ENCODE peak calls at places on chromosomes 13 and 19, in four cellular contexts. One of them, this sample, is unnamed.

GRCh38 chr19:2289714-2290435 is 7.9 kb upstream of the PEAK3 start:
- DNase-seq in midbrain: peak; percentile 28
- DNase-seq in GM12891: peak; percentile 86
- DNase-seq in EL: no peak
- DNase-seq in this sample: no peak

GRCh38 chr13:36038785-36039415 is 92.3 kb downstream of the DCLK1 start:
- DNase-seq in midbrain: no peak
- DNase-seq in EL: no peak
- DNase-seq in GM12891: no peak
- DNase-seq in this sample: no peak

GRCh38 chr19:11659612-11660011 is 62.3 kb downstream of the ZNF627 start:
- DNase-seq in GM12891: no peak
- DNase-seq in midbrain: peak; percentile 0
- DNase-seq in EL: peak; percentile 9
- DNase-seq in this sample: no peak

GRCh38 chr19:40274585-40275544 is 10.3 kb downstream of the AKT2 start:
- DNase-seq in GM12891: peak; percentile 69
- DNase-seq in EL: no peak
- DNase-seq in midbrain: no peak
- DNase-seq in this sample: no peak

GRCh38 chr13:38657191-38657590 is 29.7 kb upstream of the FREM2 start:
- DNase-seq in EL: peak; percentile 12
- DNase-seq in midbrain: no peak
- DNase-seq in GM12891: no peak
- DNase-seq in this sample: no peak

GRCh38 chr13:29439601-29440381 is 155.7 kb downstream of the SLC7A1 start:
- DNase-seq in EL: no peak
- DNase-seq in GM12891: no peak
- DNase-seq in midbrain: no peak
- DNase-seq in this sample: no peak

GRCh38 chr13:38372818-38373217 is 23.2 kb downstream of the UFM1 start:
- DNase-seq in GM12891: no peak
- DNase-seq in midbrain: no peak
- DNase-seq in EL: no peak
- DNase-seq in this sample: no peak

GRCh38 chr13:65499251-65499650 is 1730.9 kb downstream of the PCDH9 start:
- DNase-seq in EL: no peak
- DNase-seq in midbrain: no peak
- DNase-seq in GM12891: no peak
- DNase-seq in this sample: no peak

GRCh38 chr13:33140161-33140560 is 123.9 kb downstream of the KL start:
- DNase-seq in midbrain: no peak
- DNase-seq in GM12891: no peak
- DNase-seq in EL: no peak
- DNase-seq in this sample: no peak

GRCh38 chr19:51064534-51065220 is at the start of gene KLK13:
- DNase-seq in midbrain: no peak
- DNase-seq in EL: no peak
- DNase-seq in GM12891: no peak
- DNase-seq in this sample: no peak

GRCh38 chr13:48749699-48750473 is 96.2 kb downstream of the CYSLTR2 start:
- DNase-seq in GM12891: no peak
- DNase-seq in midbrain: peak; percentile 52
- DNase-seq in EL: peak; percentile 99
- DNase-seq in this sample: no peak

GRCh38 chr13:101917475-101917810 is 465.0 kb downstream of the ITGBL1 start:
- DNase-seq in GM12891: no peak
- DNase-seq in midbrain: no peak
- DNase-seq in EL: no peak
- DNase-seq in this sample: no peak

GRCh38 chr13:41746259-41746658 is 214.7 kb downstream of the VWA8 start:
- DNase-seq in GM12891: no peak
- DNase-seq in midbrain: no peak
- DNase-seq in EL: peak; percentile 78
- DNase-seq in this sample: no peak

GRCh38 chr13:51275101-51275500 is 52.9 kb downstream of the FAM124A start:
- DNase-seq in midbrain: no peak
- DNase-seq in EL: no peak
- DNase-seq in GM12891: no peak
- DNase-seq in this sample: no peak

GRCh38 chr19:40363128-40363527 is 14.6 kb downstream of the PLD3 start:
- DNase-seq in EL: no peak
- DNase-seq in GM12891: no peak
- DNase-seq in midbrain: no peak
- DNase-seq in this sample: no peak

GRCh38 chr13:96779691-96780090 is 214.6 kb downstream of the OXGR1 start:
- DNase-seq in EL: no peak
- DNase-seq in GM12891: no peak
- DNase-seq in midbrain: no peak
- DNase-seq in this sample: no peak

GRCh38 chr13:41017744-41018582 is 1.2 kb downstream of the ELF1 start:
- DNase-seq in GM12891: no peak
- DNase-seq in EL: no peak
- DNase-seq in midbrain: peak; percentile 49
- DNase-seq in this sample: no peak

GRCh38 chr19:51690359-51691121 is 2.6 kb upstream of the SPACA6 start:
- DNase-seq in EL: peak; percentile 75
- DNase-seq in GM12891: peak; percentile 66
- DNase-seq in midbrain: peak; percentile 81
- DNase-seq in this sample: peak; percentile 73

GRCh38 chr19:6536138-6536671 is 5.4 kb downstream of the TNFSF9 start:
- DNase-seq in GM12891: peak; percentile 88
- DNase-seq in EL: peak; percentile 47
- DNase-seq in midbrain: peak; percentile 25
- DNase-seq in this sample: peak; percentile 71

GRCh38 chr13:112213467-112214245 is 146.7 kb downstream of the SOX1 start:
- DNase-seq in GM12891: no peak
- DNase-seq in midbrain: no peak
- DNase-seq in EL: no peak
- DNase-seq in this sample: no peak

GRCh38 chr19:1312732-1313694 is 27.3 kb downstream of the EFNA2 start:
- DNase-seq in EL: peak; percentile 73
- DNase-seq in midbrain: no peak
- DNase-seq in GM12891: no peak
- DNase-seq in this sample: no peak

GRCh38 chr13:77026783-77027621 is at the start of gene FBXL3:
- DNase-seq in midbrain: peak; percentile 88
- DNase-seq in EL: peak; percentile 93
- DNase-seq in GM12891: peak; percentile 70
- DNase-seq in this sample: peak; percentile 95

GRCh38 chr19:4984448-4984990 is 15.6 kb downstream of the KDM4B start:
- DNase-seq in EL: no peak
- DNase-seq in midbrain: no peak
- DNase-seq in GM12891: no peak
- DNase-seq in this sample: no peak

GRCh38 chr13:100644328-100644727 is 30.3 kb downstream of the TMTC4 start:
- DNase-seq in EL: no peak
- DNase-seq in midbrain: no peak
- DNase-seq in GM12891: no peak
- DNase-seq in this sample: no peak

GRCh38 chr13:77833331-77833863 is 85.2 kb downstream of the EDNRB start:
- DNase-seq in midbrain: peak; percentile 39
- DNase-seq in EL: no peak
- DNase-seq in GM12891: no peak
- DNase-seq in this sample: no peak

GRCh38 chr13:31263346-31263745 is 63.6 kb downstream of the B3GLCT start:
- DNase-seq in midbrain: no peak
- DNase-seq in GM12891: no peak
- DNase-seq in EL: no peak
- DNase-seq in this sample: no peak

GRCh38 chr13:43153436-43154082 is 130.2 kb downstream of the DNAJC15 start:
- DNase-seq in midbrain: no peak
- DNase-seq in GM12891: no peak
- DNase-seq in EL: peak; percentile 97
- DNase-seq in this sample: no peak

GRCh38 chr13:73057284-73058025 is 1.4 kb upstream of the KLF5 start:
- DNase-seq in GM12891: no peak
- DNase-seq in midbrain: no peak
- DNase-seq in EL: no peak
- DNase-seq in this sample: no peak

GRCh38 chr13:97191143-97191542 is 31.0 kb upstream of the MBNL2 start:
- DNase-seq in GM12891: no peak
- DNase-seq in EL: no peak
- DNase-seq in midbrain: peak; percentile 15
- DNase-seq in this sample: no peak

GRCh38 chr13:114065926-114066774 is 66.3 kb downstream of the RASA3 start:
- DNase-seq in GM12891: no peak
- DNase-seq in midbrain: no peak
- DNase-seq in EL: no peak
- DNase-seq in this sample: no peak

GRCh38 chr19:32676186-32676894 is 692 bp downstream of the RGS9BP start:
- DNase-seq in midbrain: no peak
- DNase-seq in EL: peak; percentile 14
- DNase-seq in GM12891: no peak
- DNase-seq in this sample: no peak

GRCh38 chr13:42735011-42735410 is 46.4 kb upstream of the FAM216B start:
- DNase-seq in GM12891: no peak
- DNase-seq in EL: no peak
- DNase-seq in midbrain: no peak
- DNase-seq in this sample: no peak

GRCh38 chr13:112531263-112531794 is 56.6 kb downstream of the TUBGCP3 start:
- DNase-seq in GM12891: no peak
- DNase-seq in EL: no peak
- DNase-seq in midbrain: no peak
- DNase-seq in this sample: no peak

GRCh38 chr13:31424130-31424729 is 224.5 kb downstream of the B3GLCT start:
- DNase-seq in EL: peak; percentile 81
- DNase-seq in GM12891: peak; percentile 39
- DNase-seq in midbrain: peak; percentile 68
- DNase-seq in this sample: peak; percentile 38

GRCh38 chr13:105462098-105462497 is 1073.4 kb downstream of the EFNB2 start:
- DNase-seq in GM12891: no peak
- DNase-seq in EL: no peak
- DNase-seq in midbrain: no peak
- DNase-seq in this sample: no peak